ENCODE peak calls at places on chromosome 11, in seven cellular contexts. N, R, F, D, V, A and E are unnamed samples.

GRCh38 chr11:45266693-45267451 is 19.3 kb downstream of the SYT13 start:
- DNase-seq in R (no peak), N (no peak), D (no peak), A (peak), F (no peak), V (no peak), E (no peak)

GRCh38 chr11:57429946-57430345 is 3.0 kb upstream of the SLC43A3 start:
- DNase-seq in V (no peak), F (no peak), A (no peak), R (no peak), D (no peak), N (no peak), E (no peak)

GRCh38 chr11:131666617-131667016 is 296.2 kb downstream of the NTM start:
- DNase-seq in A (no peak), F (no peak), N (no peak), D (no peak), V (no peak), R (peak), E (no peak)

GRCh38 chr11:15936011-15936410 is 420.3 kb downstream of the SOX6 start:
- DNase-seq in D (no peak), N (no peak), A (no peak), V (no peak), R (no peak), F (no peak), E (no peak)

GRCh38 chr11:76626266-76626665 is 44.3 kb downstream of the LRRC32 start:
- DNase-seq in D (no peak), N (no peak), F (no peak), A (peak), R (no peak), V (no peak), E (no peak)

GRCh38 chr11:128803440-128803839 is 63.7 kb downstream of the KCNJ1 start:
- DNase-seq in A (no peak), V (no peak), D (no peak), N (no peak), R (no peak), F (peak), E (no peak)

GRCh38 chr11:7657306-7658025 is 15.8 kb downstream of the CYB5R2 start:
- DNase-seq in D (no peak), A (no peak), N (no peak), F (peak), R (peak), V (no peak), E (peak)

GRCh38 chr11:134126197-134126822 is 57.4 kb downstream of the JAM3 start:
- DNase-seq in N (no peak), R (peak), D (no peak), A (no peak), V (no peak), F (peak), E (peak)

GRCh38 chr11:75267171-75267970 is 26.8 kb downstream of the TPBGL start:
- DNase-seq in R (no peak), N (no peak), A (no peak), F (no peak), V (no peak), D (no peak), E (no peak)

GRCh38 chr11:88179141-88179540 is 3.9 kb upstream of the RAB38 start:
- DNase-seq in R (no peak), N (no peak), A (peak), V (no peak), D (no peak), F (no peak), E (no peak)